ENCODE peak calls at places on chromosome 14, in nine cellular contexts. U is left ventricle myocardium superior, N is GM20000, P is NCI-H2081, V is AG20443, S is type B pancreatic cell, M is T-helper 17 cell, O is lower leg skin, E is GM03348. B is an unnamed sample.
A peak's percentile ranks its signal among the peaks of the same experiment; 100 is the strongest.

GRCh38 chr14:96297000-96297399 is 41.0 kb downstream of the BDKRB1 start:
- DNase-seq in M (no peak), N (no peak), U (no peak), O (no peak), P (peak; percentile 14), E (peak; percentile 22), V (no peak), S (no peak), B (no peak)

GRCh38 chr14:104893435-104894207 is 28.6 kb downstream of the CEP170B start:
- DNase-seq in E (no peak), V (no peak), P (no peak), O (no peak), N (no peak), U (no peak), M (no peak), S (peak; percentile 68), B (no peak)

GRCh38 chr14:60344751-60345150 is 95.7 kb downstream of the PPM1A start:
- DNase-seq in N (no peak), P (no peak), E (no peak), S (no peak), O (no peak), V (no peak), U (no peak), M (no peak), B (no peak)

GRCh38 chr14:58871972-58872530 is 234.3 kb downstream of the DACT1 start:
- DNase-seq in M (no peak), S (no peak), O (no peak), V (peak; percentile 22), P (no peak), U (no peak), N (no peak), E (peak; percentile 11), B (no peak)

GRCh38 chr14:62844546-62844945 is 200.7 kb downstream of the KCNH5 start:
- DNase-seq in M (no peak), E (no peak), V (no peak), N (no peak), S (no peak), U (no peak), O (no peak), P (no peak), B (no peak)

GRCh38 chr14:102525213-102526143 is 15.9 kb upstream of the ANKRD9 start:
- DNase-seq in N (no peak), V (peak; percentile 39), P (peak; percentile 50), E (peak; percentile 52), U (no peak), S (no peak), O (no peak), M (no peak), B (no peak)

GRCh38 chr14:53742226-53742607 is 214.4 kb downstream of the BMP4 start:
- DNase-seq in U (no peak), N (no peak), V (no peak), E (no peak), S (no peak), P (no peak), O (no peak), M (no peak), B (no peak)

GRCh38 chr14:42994001-42994736 is 1387.5 kb downstream of the LRFN5 start:
- DNase-seq in S (no peak), N (no peak), M (no peak), E (no peak), U (no peak), O (no peak), V (no peak), P (no peak), B (no peak)

GRCh38 chr14:78598046-78598652 is 428.0 kb downstream of the NRXN3 start:
- DNase-seq in N (peak; percentile 66), P (peak; percentile 75), V (peak; percentile 87), U (peak; percentile 34), S (no peak), E (peak; percentile 82), M (no peak), O (no peak), B (peak; percentile 39)

GRCh38 chr14:62143235-62143634 is 381.0 kb downstream of the SNAPC1 start:
- DNase-seq in O (no peak), U (no peak), V (peak; percentile 30), P (no peak), E (peak; percentile 28), N (no peak), M (no peak), S (no peak), B (no peak)

GRCh38 chr14:95294834-95295599 is 24.7 kb downstream of the CLMN start:
- DNase-seq in O (no peak), P (no peak), M (no peak), S (no peak), E (no peak), U (no peak), N (no peak), V (no peak), B (no peak)

GRCh38 chr14:104316121-104316722 is 177.8 kb downstream of the KIF26A start:
- DNase-seq in O (no peak), M (no peak), U (no peak), P (no peak), V (no peak), N (no peak), E (no peak), S (peak; percentile 64), B (no peak)

GRCh38 chr14:68544150-68544892 is 248.5 kb downstream of the ZFP36L1 start:
- DNase-seq in N (no peak), U (no peak), M (no peak), O (peak; percentile 90), S (no peak), V (peak; percentile 89), P (no peak), E (peak; percentile 87), B (no peak)

GRCh38 chr14:28666961-28667360 is 99.6 kb upstream of the FOXG1 start:
- DNase-seq in P (no peak), O (no peak), M (no peak), E (no peak), S (no peak), U (no peak), N (no peak), V (no peak), B (no peak)

GRCh38 chr14:81435048-81435577 is 35.0 kb upstream of the STON2 start:
- DNase-seq in N (no peak), M (no peak), U (no peak), O (no peak), E (no peak), S (no peak), P (no peak), V (no peak), B (no peak)

GRCh38 chr14:51400142-51400541 is 160.1 kb downstream of the TMX1 start:
- DNase-seq in V (no peak), N (no peak), E (no peak), U (no peak), P (no peak), O (no peak), M (no peak), S (no peak), B (no peak)

GRCh38 chr14:76352639-76353281 is 23.2 kb upstream of the ESRRB start:
- DNase-seq in N (peak; percentile 84), U (peak; percentile 82), E (peak; percentile 78), V (peak; percentile 83), S (peak; percentile 84), M (peak; percentile 31), P (peak; percentile 24), O (peak; percentile 14), B (peak; percentile 77)

GRCh38 chr14:90439874-90440442 is 43.1 kb downstream of the CALM1 start:
- DNase-seq in M (no peak), O (no peak), P (no peak), N (no peak), E (no peak), V (no peak), S (no peak), U (no peak), B (no peak)

GRCh38 chr14:97564334-97564733 is 767.2 kb downstream of the VRK1 start:
- DNase-seq in U (no peak), E (no peak), N (no peak), S (no peak), M (no peak), O (no peak), P (no peak), V (no peak), B (no peak)

B was measured in activated naive CD8-positive, alpha-beta T cell treated with anti-CD3 and anti-CD28 coated beads, Interleukin-2, amount 10 ng/mL, durations not matched to agents 7 days and 5 days.